ENCODE peak calls at places on chromosomes 3 and 15, in five cellular contexts. C is A549; T is GM04503; X is cardiac fibroblast; S is stimulated activated CD8-positive, alpha-beta memory T cell treated with anti-CD3 and anti-CD28 coated beads, Interleukin-15, amount 100 ng/mL, for 4 hours. K is an unnamed sample.

GRCh38 chr3:113212155-113212844 is 943 bp downstream of the BOC start:
- DNase-seq in C (peak), X (peak), T (no peak), S (no peak), K (no peak)

GRCh38 chr3:133535971-133536634 is 37.4 kb upstream of the CDV3 start:
- DNase-seq in C (peak), X (peak), S (no peak), T (peak), K (no peak)

GRCh38 chr3:95711789-95712188 is 1102.6 kb upstream of the EPHA6 start:
- DNase-seq in T (no peak), C (no peak), S (no peak), X (no peak), K (no peak)

GRCh38 chr3:160869825-160870224 is 113.8 kb downstream of the PPM1L start:
- DNase-seq in S (no peak), X (peak), C (no peak), T (no peak), K (no peak)

GRCh38 chr3:55305714-55306485 is 181.2 kb downstream of the WNT5A start:
- DNase-seq in T (no peak), X (no peak), S (no peak), C (no peak), K (no peak)

GRCh38 chr15:90418627-90419026 is 30.6 kb downstream of the IQGAP1 start:
- DNase-seq in C (no peak), T (no peak), X (no peak), S (no peak), K (no peak)

GRCh38 chr15:75753145-75753544 is 40.5 kb upstream of the CSPG4 start:
- DNase-seq in T (no peak), S (no peak), X (no peak), C (no peak), K (no peak)

GRCh38 chr15:44584162-44584749 is 47.3 kb downstream of the EIF3J start:
- DNase-seq in T (no peak), C (peak), S (peak), X (peak), K (peak)

GRCh38 chr3:50352762-50353161 is 2.1 kb downstream of the CYB561D2 start:
- DNase-seq in S (no peak), X (no peak), C (peak), T (no peak), K (no peak)

GRCh38 chr3:138948371-138949001 is 1.5 kb downstream of the FOXL2NB start:
- DNase-seq in T (no peak), C (no peak), S (no peak), X (no peak), K (no peak)

GRCh38 chr3:69104585-69104984 is 17.8 kb downstream of the LMOD3 start:
- DNase-seq in C (no peak), T (no peak), X (no peak), S (no peak), K (no peak)

GRCh38 chr15:55914446-55914845 is 79.0 kb downstream of the NEDD4 start:
- DNase-seq in X (no peak), T (no peak), C (no peak), S (no peak), K (no peak)

GRCh38 chr3:180036678-180037455 is at the start of gene PEX5L:
- DNase-seq in X (peak), T (no peak), S (no peak), C (no peak), K (peak)

GRCh38 chr3:155553800-155554199 is 191.1 kb downstream of the PLCH1 start:
- DNase-seq in S (no peak), C (no peak), X (no peak), T (no peak), K (no peak)

GRCh38 chr3:38590521-38590920 is 59.0 kb downstream of the SCN5A start:
- DNase-seq in T (no peak), S (no peak), C (no peak), X (no peak), K (no peak)

GRCh38 chr3:17645074-17645698 is 97.2 kb downstream of the TBC1D5 start:
- DNase-seq in S (no peak), X (peak), T (peak), C (peak), K (no peak)

GRCh38 chr3:69212411-69213160 is 90.2 kb upstream of the LMOD3 start:
- DNase-seq in X (peak), S (no peak), C (peak), T (peak), K (no peak)

GRCh38 chr15:31353931-31354330 is 27.3 kb downstream of the KLF13 start:
- DNase-seq in C (no peak), T (no peak), X (peak), S (no peak), K (no peak)

GRCh38 chr3:181329024-181329423 is 339.5 kb upstream of the DNAJC19 start:
- DNase-seq in C (no peak), T (no peak), X (no peak), S (no peak), K (no peak)

GRCh38 chr3:99638244-99638948 is at the start of gene COL8A1:
- DNase-seq in T (peak), C (no peak), S (no peak), X (peak), K (no peak)

GRCh38 chr3:20751299-20751698 is 565.3 kb upstream of the SGO1 start:
- DNase-seq in X (no peak), T (no peak), C (no peak), S (no peak), K (no peak)

GRCh38 chr3:154314152-154314551 is 10.1 kb downstream of the DHX36 start:
- DNase-seq in S (no peak), X (no peak), C (no peak), T (no peak), K (no peak)

GRCh38 chr3:46667061-46667621 is 26.3 kb downstream of the ALS2CL start:
- DNase-seq in S (no peak), C (no peak), T (no peak), X (no peak), K (no peak)

GRCh38 chr15:79682851-79683288 is 213.9 kb downstream of the MTHFS start:
- DNase-seq in S (no peak), X (peak), T (peak), C (peak), K (no peak)

GRCh38 chr15:59999558-60000112 is 4.5 kb upstream of the FOXB1 start:
- DNase-seq in X (no peak), C (no peak), T (no peak), S (no peak), K (no peak)

GRCh38 chr15:85620321-85621044 is 174.2 kb downstream of the KLHL25 start:
- DNase-seq in C (no peak), S (no peak), T (peak), X (peak), K (no peak)

GRCh38 chr15:73996939-73997338 is 2.4 kb downstream of the PML start:
- DNase-seq in T (peak), C (no peak), S (no peak), X (peak), K (peak)

GRCh38 chr3:46536758-46537157 is 29.3 kb downstream of the LRRC2 start:
- DNase-seq in T (no peak), X (no peak), S (no peak), C (no peak), K (no peak)

GRCh38 chr3:195012100-195012499 is 258.9 kb downstream of the XXYLT1 start:
- DNase-seq in S (no peak), X (no peak), T (no peak), C (no peak), K (no peak)

GRCh38 chr15:68584704-68585573 is 6.1 kb downstream of the CORO2B start:
- DNase-seq in T (no peak), X (no peak), C (no peak), S (no peak), K (no peak)

GRCh38 chr3:138936763-138937689 is 9.9 kb downstream of the FOXL2 start:
- DNase-seq in C (no peak), S (no peak), X (no peak), T (no peak), K (no peak)

GRCh38 chr3:153961498-153961897 is 159.7 kb upstream of the ARHGEF26 start:
- DNase-seq in S (no peak), T (no peak), C (no peak), X (no peak), K (no peak)

GRCh38 chr3:66490214-66490613 is 10.6 kb downstream of the LRIG1 start:
- DNase-seq in X (peak), T (no peak), S (no peak), C (no peak), K (no peak)

GRCh38 chr3:140093742-140094141 is 158.8 kb downstream of the CLSTN2 start:
- DNase-seq in T (no peak), C (no peak), S (no peak), X (peak), K (no peak)

GRCh38 chr15:87747106-87747505 is 509.4 kb downstream of the NTRK3 start:
- DNase-seq in S (no peak), C (no peak), T (no peak), X (no peak), K (no peak)

GRCh38 chr3:3209714-3210113 is 30.2 kb upstream of the CRBN start:
- DNase-seq in S (no peak), X (no peak), C (no peak), T (no peak), K (no peak)

GRCh38 chr15:74213858-74214284 is 11.3 kb upstream of the STRA6 start:
- DNase-seq in S (no peak), C (no peak), T (no peak), X (no peak), K (no peak)

GRCh38 chr3:185508330-185508729 is 9.5 kb upstream of the TMEM41A start:
- DNase-seq in S (no peak), C (no peak), X (no peak), T (no peak), K (no peak)

K was measured in naive thymus-derived CD4-positive, alpha-beta T cell.